ENCODE peak calls at places on chromosomes 16 and 17, in six cellular contexts. One of them, this sample, is unnamed. For H3K36me3, the result is how much of the 10 kb centered on the place peaks cover.

GRCh38 chr17:75273968-75274708 is 3.1 kb upstream of the MIF4GD start:
- DNase-seq in body of pancreas: no peak
- DNase-seq in left ventricle myocardium inferior: no peak
- DNase-seq in prostate gland: no peak
- DNase-seq in fibroblast of lung: peak
- DNase-seq in naive thymus-derived CD4-positive, alpha-beta T cell: no peak
- DNase-seq in this sample: no peak

GRCh38 chr17:50642722-50643656 is 8.3 kb downstream of the ABCC3 start:
- DNase-seq in body of pancreas: no peak
- DNase-seq in prostate gland: no peak
- DNase-seq in naive thymus-derived CD4-positive, alpha-beta T cell: no peak
- DNase-seq in fibroblast of lung: no peak
- DNase-seq in left ventricle myocardium inferior: no peak
- DNase-seq in this sample: no peak

GRCh38 chr17:37813753-37814152 is 68.9 kb upstream of the HNF1B start:
- DNase-seq in left ventricle myocardium inferior: no peak
- DNase-seq in prostate gland: no peak
- DNase-seq in fibroblast of lung: peak
- DNase-seq in naive thymus-derived CD4-positive, alpha-beta T cell: no peak
- DNase-seq in body of pancreas: no peak
- DNase-seq in this sample: peak

GRCh38 chr17:36934759-36935630 is 2.3 kb upstream of the LHX1 start:
- DNase-seq in prostate gland: no peak
- DNase-seq in left ventricle myocardium inferior: no peak
- DNase-seq in body of pancreas: no peak
- DNase-seq in naive thymus-derived CD4-positive, alpha-beta T cell: peak
- DNase-seq in fibroblast of lung: no peak
- DNase-seq in this sample: peak

GRCh38 chr17:4998027-4998665 is 396 bp downstream of the KIF1C start:
- DNase-seq in naive thymus-derived CD4-positive, alpha-beta T cell: peak
- DNase-seq in left ventricle myocardium inferior: peak
- DNase-seq in fibroblast of lung: peak
- DNase-seq in prostate gland: no peak
- DNase-seq in body of pancreas: peak
- DNase-seq in this sample: peak

GRCh38 chr16:78893340-78893739 is 707.2 kb downstream of the MAF start:
- DNase-seq in prostate gland: no peak
- DNase-seq in left ventricle myocardium inferior: no peak
- DNase-seq in fibroblast of lung: no peak
- DNase-seq in naive thymus-derived CD4-positive, alpha-beta T cell: no peak
- DNase-seq in body of pancreas: no peak
- DNase-seq in this sample: no peak

GRCh38 chr16:50967827-50968612 is 183.1 kb downstream of the SALL1 start:
- DNase-seq in prostate gland: no peak
- DNase-seq in body of pancreas: no peak
- DNase-seq in fibroblast of lung: no peak
- DNase-seq in left ventricle myocardium inferior: no peak
- DNase-seq in naive thymus-derived CD4-positive, alpha-beta T cell: no peak
- DNase-seq in this sample: no peak

GRCh38 chr17:31853911-31854470 is 5.1 kb downstream of the COPRS start:
- DNase-seq in prostate gland: no peak
- DNase-seq in left ventricle myocardium inferior: no peak
- DNase-seq in body of pancreas: no peak
- DNase-seq in fibroblast of lung: no peak
- DNase-seq in naive thymus-derived CD4-positive, alpha-beta T cell: no peak
- DNase-seq in this sample: no peak

GRCh38 chr17:2937331-2938003 is 125.9 kb downstream of the OR1D5 start:
- DNase-seq in left ventricle myocardium inferior: no peak
- DNase-seq in prostate gland: no peak
- DNase-seq in fibroblast of lung: no peak
- DNase-seq in body of pancreas: no peak
- DNase-seq in naive thymus-derived CD4-positive, alpha-beta T cell: no peak
- DNase-seq in this sample: no peak

GRCh38 chr17:5705876-5706420 is 121.6 kb upstream of the NLRP1 start:
- DNase-seq in naive thymus-derived CD4-positive, alpha-beta T cell: no peak
- DNase-seq in body of pancreas: no peak
- DNase-seq in left ventricle myocardium inferior: no peak
- DNase-seq in fibroblast of lung: no peak
- DNase-seq in prostate gland: no peak
- DNase-seq in this sample: no peak

GRCh38 chr16:31429314-31429713 is 1.2 kb upstream of the COX6A2 start:
- DNase-seq in left ventricle myocardium inferior: no peak
- DNase-seq in body of pancreas: no peak
- DNase-seq in fibroblast of lung: no peak
- DNase-seq in naive thymus-derived CD4-positive, alpha-beta T cell: no peak
- DNase-seq in prostate gland: no peak
- DNase-seq in this sample: no peak

GRCh38 chr16:2023098-2023925 is 3.4 kb upstream of the NHERF2 start:
- DNase-seq in naive thymus-derived CD4-positive, alpha-beta T cell: peak
- DNase-seq in fibroblast of lung: peak
- DNase-seq in prostate gland: peak
- DNase-seq in left ventricle myocardium inferior: peak
- DNase-seq in body of pancreas: peak
- DNase-seq in this sample: peak

GRCh38 chr17:15181333-15181732 is 83.8 kb downstream of the PMP22 start:
- DNase-seq in prostate gland: no peak
- DNase-seq in fibroblast of lung: no peak
- DNase-seq in body of pancreas: no peak
- DNase-seq in naive thymus-derived CD4-positive, alpha-beta T cell: no peak
- DNase-seq in left ventricle myocardium inferior: no peak
- DNase-seq in this sample: no peak

GRCh38 chr16:79662673-79663313 is 62.3 kb upstream of the MAF start:
- DNase-seq in naive thymus-derived CD4-positive, alpha-beta T cell: no peak
- DNase-seq in body of pancreas: no peak
- DNase-seq in fibroblast of lung: no peak
- DNase-seq in left ventricle myocardium inferior: no peak
- DNase-seq in prostate gland: no peak
- DNase-seq in this sample: no peak

GRCh38 chr17:39404542-39405378 is 3.3 kb upstream of the FBXL20 start:
- DNase-seq in fibroblast of lung: peak
- DNase-seq in left ventricle myocardium inferior: no peak
- DNase-seq in body of pancreas: no peak
- DNase-seq in naive thymus-derived CD4-positive, alpha-beta T cell: no peak
- DNase-seq in prostate gland: no peak
- DNase-seq in this sample: no peak

GRCh38 chr17:39400547-39401411 is 647 bp downstream of the FBXL20 start:
- DNase-seq in prostate gland: no peak
- DNase-seq in naive thymus-derived CD4-positive, alpha-beta T cell: no peak
- DNase-seq in fibroblast of lung: no peak
- DNase-seq in body of pancreas: no peak
- DNase-seq in left ventricle myocardium inferior: peak
- DNase-seq in this sample: no peak

GRCh38 chr17:39402279-39402889 is 958 bp upstream of the FBXL20 start:
- DNase-seq in naive thymus-derived CD4-positive, alpha-beta T cell: peak
- DNase-seq in body of pancreas: peak
- DNase-seq in prostate gland: peak
- DNase-seq in left ventricle myocardium inferior: peak
- DNase-seq in fibroblast of lung: peak
- DNase-seq in this sample: peak

GRCh38 chr17:39401412-39402278 is at the start of gene FBXL20:
- DNase-seq in naive thymus-derived CD4-positive, alpha-beta T cell: peak
- DNase-seq in fibroblast of lung: peak
- DNase-seq in left ventricle myocardium inferior: peak
- DNase-seq in prostate gland: peak
- DNase-seq in body of pancreas: peak
- DNase-seq in this sample: peak

DNA sequence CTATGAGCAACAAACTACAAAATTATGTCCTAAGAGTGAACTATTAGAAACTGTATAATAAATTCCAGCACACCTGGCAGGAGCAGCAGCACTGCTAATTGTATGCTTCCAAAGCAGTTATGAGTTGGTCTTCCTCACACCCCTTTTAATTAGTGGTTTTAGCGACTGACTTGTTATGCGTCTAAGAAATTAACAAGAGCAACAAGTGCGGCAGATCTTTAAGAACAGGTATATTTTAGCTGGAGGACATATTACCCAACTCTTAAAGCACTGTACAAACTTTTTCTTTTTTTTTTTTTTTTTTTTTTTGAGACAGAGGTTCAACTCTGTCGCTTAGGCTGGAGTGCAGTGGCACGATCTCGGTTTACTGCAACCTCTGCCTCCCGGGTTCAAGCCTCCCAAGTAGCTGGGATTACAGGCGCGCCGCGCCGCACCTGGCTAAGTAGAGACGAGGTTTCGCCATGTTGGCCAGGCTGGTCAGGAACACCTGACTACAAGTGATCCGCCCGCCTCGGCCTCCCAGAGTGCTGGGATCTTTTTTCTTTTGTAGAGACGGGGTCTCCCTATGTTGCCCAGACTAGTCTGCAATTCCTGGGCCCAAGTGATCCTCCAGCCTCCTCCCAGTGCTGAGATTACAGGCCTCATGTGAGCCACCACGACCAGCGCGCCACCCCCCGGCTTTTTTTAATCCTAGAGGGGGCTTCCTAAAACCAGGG is 1.6 kb upstream of the FBXL20 start:
- DNase-seq in prostate gland: no peak
- DNase-seq in fibroblast of lung: no peak
- DNase-seq in naive thymus-derived CD4-positive, alpha-beta T cell: no peak
- DNase-seq in left ventricle myocardium inferior: no peak
- DNase-seq in body of pancreas: no peak
- DNase-seq in this sample: no peak
- H3K4me3 ChIP-seq in prostate gland: no peak
- H3K4me3 ChIP-seq in fibroblast of lung: no peak
- H3K4me3 ChIP-seq in naive thymus-derived CD4-positive, alpha-beta T cell: peak
- H3K4me3 ChIP-seq in left ventricle myocardium inferior: peak
- H3K4me3 ChIP-seq in body of pancreas: no peak
- H3K4me3 ChIP-seq in this sample: no peak

DNA sequence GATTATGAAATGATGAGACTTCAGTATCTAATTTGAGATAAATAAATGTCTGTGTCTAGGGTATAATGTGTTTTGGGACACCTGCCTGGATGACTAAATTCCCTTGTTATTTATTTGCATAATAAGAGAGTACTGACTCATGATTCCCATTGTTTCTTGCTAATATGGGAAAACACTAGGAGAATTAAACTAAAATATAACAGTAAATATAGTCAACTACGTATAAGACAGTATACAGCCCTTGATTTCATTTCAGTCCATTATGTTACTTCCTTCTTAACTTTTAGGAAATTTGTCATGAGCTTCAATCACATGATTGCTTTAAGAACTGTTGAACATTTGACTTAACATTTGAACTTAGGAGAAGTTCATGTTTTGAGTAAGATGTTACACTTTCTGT is 62.4 kb downstream of the VMP1 start:
- DNase-seq in prostate gland: no peak
- DNase-seq in left ventricle myocardium inferior: no peak
- DNase-seq in naive thymus-derived CD4-positive, alpha-beta T cell: no peak
- DNase-seq in fibroblast of lung: peak
- DNase-seq in body of pancreas: no peak
- DNase-seq in this sample: no peak
- H3K36me3 ChIP-seq in prostate gland: under half
- H3K36me3 ChIP-seq in left ventricle myocardium inferior: under half
- H3K36me3 ChIP-seq in naive thymus-derived CD4-positive, alpha-beta T cell: under half
- H3K36me3 ChIP-seq in fibroblast of lung: under half
- H3K36me3 ChIP-seq in body of pancreas: under half
- H3K36me3 ChIP-seq in this sample: under half

GRCh38 chr16:27217256-27217655 is 13.9 kb downstream of the KDM8 start:
- DNase-seq in prostate gland: no peak
- DNase-seq in fibroblast of lung: peak
- DNase-seq in naive thymus-derived CD4-positive, alpha-beta T cell: no peak
- DNase-seq in left ventricle myocardium inferior: no peak
- DNase-seq in body of pancreas: no peak
- DNase-seq in this sample: peak
- H3K4me3 ChIP-seq in prostate gland: no peak
- H3K4me3 ChIP-seq in fibroblast of lung: no peak
- H3K4me3 ChIP-seq in naive thymus-derived CD4-positive, alpha-beta T cell: no peak
- H3K4me3 ChIP-seq in left ventricle myocardium inferior: no peak
- H3K4me3 ChIP-seq in body of pancreas: no peak
- H3K4me3 ChIP-seq in this sample: no peak

GRCh38 chr17:8467527-8467926 is 31.8 kb downstream of the NDEL1 start:
- DNase-seq in naive thymus-derived CD4-positive, alpha-beta T cell: no peak
- DNase-seq in left ventricle myocardium inferior: no peak
- DNase-seq in prostate gland: no peak
- DNase-seq in fibroblast of lung: no peak
- DNase-seq in body of pancreas: no peak
- DNase-seq in this sample: peak
- H3K36me3 ChIP-seq in naive thymus-derived CD4-positive, alpha-beta T cell: half or more
- H3K36me3 ChIP-seq in left ventricle myocardium inferior: under half
- H3K36me3 ChIP-seq in prostate gland: under half
- H3K36me3 ChIP-seq in fibroblast of lung: under half
- H3K36me3 ChIP-seq in body of pancreas: under half
- H3K36me3 ChIP-seq in this sample: under half

GRCh38 chr16:56317998-56318912 is 107.1 kb downstream of the AMFR start:
- DNase-seq in prostate gland: peak
- DNase-seq in body of pancreas: peak
- DNase-seq in naive thymus-derived CD4-positive, alpha-beta T cell: peak
- DNase-seq in left ventricle myocardium inferior: peak
- DNase-seq in fibroblast of lung: peak
- DNase-seq in this sample: peak
- H3K4me3 ChIP-seq in prostate gland: peak
- H3K4me3 ChIP-seq in body of pancreas: no peak
- H3K4me3 ChIP-seq in naive thymus-derived CD4-positive, alpha-beta T cell: peak
- H3K4me3 ChIP-seq in left ventricle myocardium inferior: peak
- H3K4me3 ChIP-seq in fibroblast of lung: no peak
- H3K4me3 ChIP-seq in this sample: peak

DNA sequence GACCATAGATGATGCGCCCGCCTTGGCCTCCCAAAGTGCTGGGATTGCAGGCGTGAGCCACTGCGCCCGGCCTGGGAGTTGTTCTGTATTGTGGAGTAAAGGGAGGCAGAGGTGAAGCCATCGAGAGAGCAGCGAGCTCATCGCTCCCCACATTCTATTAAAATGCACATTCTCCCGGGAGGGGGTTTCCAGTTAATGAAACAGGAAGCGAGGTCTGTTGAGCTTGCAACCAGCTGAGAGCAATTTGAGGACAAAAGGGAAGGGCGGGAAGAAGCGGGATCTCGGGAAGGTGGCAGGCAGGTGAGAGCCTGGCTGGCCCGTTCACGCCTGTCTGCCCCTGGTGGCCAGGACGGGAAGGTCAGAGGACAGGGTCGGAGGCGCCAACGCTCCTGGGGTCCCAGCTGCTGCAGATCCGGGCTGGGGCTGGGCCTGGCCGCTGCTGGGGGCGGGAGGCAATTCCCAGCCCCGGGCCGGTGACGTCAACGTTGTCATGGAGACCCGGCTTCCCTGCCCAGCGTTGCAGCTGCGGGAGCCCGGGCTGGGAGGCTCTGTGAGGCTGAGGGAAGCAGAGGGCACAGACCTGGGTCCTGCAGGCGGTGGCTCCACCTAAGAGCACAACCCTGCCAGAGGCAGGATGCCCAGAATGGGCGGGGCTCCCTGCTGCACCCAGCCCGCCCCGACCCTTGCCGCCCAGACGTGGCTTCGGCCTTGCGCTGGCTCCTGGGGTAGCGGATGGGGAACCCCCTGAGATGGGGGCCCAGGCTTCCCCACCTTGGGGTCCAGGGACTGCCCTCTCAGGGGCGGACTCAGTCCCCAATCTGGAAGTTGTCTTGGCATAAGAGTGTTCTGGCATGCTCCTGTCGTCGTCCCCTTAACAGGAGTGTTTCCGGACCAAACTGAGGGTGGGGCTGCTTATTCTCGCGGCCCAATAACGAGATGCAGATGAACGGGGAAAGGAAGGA is 48.7 kb upstream of the PLCG2 start:
- DNase-seq in fibroblast of lung: peak
- DNase-seq in naive thymus-derived CD4-positive, alpha-beta T cell: peak
- DNase-seq in left ventricle myocardium inferior: peak
- DNase-seq in body of pancreas: peak
- DNase-seq in prostate gland: peak
- DNase-seq in this sample: peak
- H3K36me3 ChIP-seq in fibroblast of lung: under half
- H3K36me3 ChIP-seq in naive thymus-derived CD4-positive, alpha-beta T cell: under half
- H3K36me3 ChIP-seq in left ventricle myocardium inferior: under half
- H3K36me3 ChIP-seq in body of pancreas: under half
- H3K36me3 ChIP-seq in prostate gland: under half
- H3K36me3 ChIP-seq in this sample: under half